ENCODE peak calls at places on chromosomes 2 and 18, in six cellular contexts. G is psoas muscle, B is BE2C, P is testis, R is GM23338, A is esophagus squamous epithelium. I is an unnamed sample.

GRCh38 chr2:11998218-11998617 is 251.8 kb downstream of the LPIN1 start:
- DNase-seq in G (no peak), B (no peak), P (no peak), R (no peak), A (no peak), I (no peak)

GRCh38 chr18:43563780-43564179 is 286.5 kb upstream of the SYT4 start:
- DNase-seq in G (no peak), B (peak; percentile 18), P (peak; percentile 29), R (peak; percentile 75), A (no peak), I (peak; percentile 39)

GRCh38 chr18:54712315-54712714 is 116.0 kb upstream of the RAB27B start:
- DNase-seq in G (no peak), B (no peak), P (no peak), R (no peak), A (no peak), I (no peak)

GRCh38 chr2:215828528-215829184 is 184.7 kb downstream of the MREG start:
- DNase-seq in G (peak; percentile 41), B (peak; percentile 66), P (peak; percentile 73), R (peak; percentile 89), A (no peak), I (peak; percentile 73)

GRCh38 chr2:188884051-188884450 is 90.1 kb upstream of the COL3A1 start:
- DNase-seq in G (no peak), B (no peak), P (no peak), R (no peak), A (no peak), I (no peak)

GRCh38 chr2:12005886-12006681 is 259.7 kb downstream of the LPIN1 start:
- DNase-seq in G (no peak), B (no peak), P (no peak), R (no peak), A (no peak), I (peak; percentile 14)

GRCh38 chr2:45993476-45993991 is 303.7 kb upstream of the EPAS1 start:
- DNase-seq in G (peak; percentile 29), B (peak; percentile 73), P (peak; percentile 86), R (peak; percentile 94), A (no peak), I (peak; percentile 75)

GRCh38 chr2:40210344-40210967 is 241.4 kb downstream of the SLC8A1 start:
- DNase-seq in G (no peak), B (no peak), P (no peak), R (no peak), A (no peak), I (no peak)

GRCh38 chr2:20052229-20052871 is 922 bp upstream of the LAPTM4A start:
- DNase-seq in G (no peak), B (no peak), P (no peak), R (peak; percentile 15), A (no peak), I (peak; percentile 18)

GRCh38 chr2:223488814-223489213 is 113.3 kb downstream of the SCG2 start:
- DNase-seq in G (no peak), B (peak; percentile 86), P (no peak), R (no peak), A (no peak), I (no peak)

GRCh38 chr2:196176142-196176738 is 4.9 kb upstream of the STK17B start:
- DNase-seq in G (no peak), B (no peak), P (no peak), R (no peak), A (peak; percentile 13), I (peak; percentile 20)

GRCh38 chr2:204362603-204363002 is 182.7 kb upstream of the PARD3B start:
- DNase-seq in G (no peak), B (no peak), P (no peak), R (no peak), A (no peak), I (no peak)

GRCh38 chr18:76803814-76804213 is 18.5 kb upstream of the ZNF236 start:
- DNase-seq in G (peak; percentile 47), B (peak; percentile 69), P (peak; percentile 82), R (peak; percentile 90), A (no peak), I (peak; percentile 60)

GRCh38 chr2:182822733-182823132 is 43.7 kb downstream of the FRZB start:
- DNase-seq in G (no peak), B (no peak), P (no peak), R (no peak), A (no peak), I (no peak)

GRCh38 chr2:174603280-174603679 is 5.7 kb upstream of the WIPF1 start:
- DNase-seq in G (no peak), B (peak; percentile 40), P (peak; percentile 57), R (peak; percentile 63), A (no peak), I (peak; percentile 33)

GRCh38 chr18:54023471-54023870 is 201.0 kb downstream of the MBD2 start:
- DNase-seq in G (no peak), B (no peak), P (no peak), R (no peak), A (no peak), I (no peak)

GRCh38 chr2:84919885-84920580 is 14.6 kb downstream of the TMSB10 start:
- DNase-seq in G (peak; percentile 37), B (no peak), P (peak; percentile 49), R (no peak), A (no peak), I (no peak)

GRCh38 chr2:191165190-191165643 is 14.4 kb upstream of the STAT4 start:
- DNase-seq in G (no peak), B (no peak), P (no peak), R (peak; percentile 78), A (no peak), I (no peak)

GRCh38 chr18:51013259-51013658 is 16.8 kb upstream of the SMAD4 start:
- DNase-seq in G (no peak), B (no peak), P (no peak), R (no peak), A (no peak), I (no peak)

GRCh38 chr2:143955416-143956075 is 564.4 kb downstream of the ZEB2 start:
- DNase-seq in G (no peak), B (no peak), P (no peak), R (no peak), A (no peak), I (no peak)

GRCh38 chr2:9594361-9595063 is 36.3 kb downstream of the YWHAQ start:
- DNase-seq in G (no peak), B (no peak), P (peak; percentile 46), R (no peak), A (no peak), I (peak; percentile 56)

GRCh38 chr2:100610381-100610831 is 47.6 kb downstream of the PDCL3 start:
- DNase-seq in G (peak; percentile 71), B (peak; percentile 63), P (peak; percentile 86), R (peak; percentile 76), A (no peak), I (peak; percentile 76)

GRCh38 chr2:129796801-129797488 is 182.5 kb upstream of the RAB6C start:
- DNase-seq in G (no peak), B (no peak), P (no peak), R (no peak), A (no peak), I (no peak)

GRCh38 chr18:31612124-31612523 is 20.4 kb downstream of the TTR start:
- DNase-seq in G (no peak), B (peak; percentile 4), P (no peak), R (no peak), A (no peak), I (no peak)

GRCh38 chr18:31609886-31610646 is 18.4 kb downstream of the TTR start:
- DNase-seq in G (no peak), B (no peak), P (no peak), R (no peak), A (no peak), I (no peak)

GRCh38 chr18:31611511-31611910 is 19.8 kb downstream of the TTR start:
- DNase-seq in G (no peak), B (no peak), P (no peak), R (no peak), A (no peak), I (no peak)

GRCh38 chr18:31614044-31614443 is 22.4 kb downstream of the TTR start:
- DNase-seq in G (no peak), B (no peak), P (no peak), R (no peak), A (no peak), I (no peak)

DNA sequence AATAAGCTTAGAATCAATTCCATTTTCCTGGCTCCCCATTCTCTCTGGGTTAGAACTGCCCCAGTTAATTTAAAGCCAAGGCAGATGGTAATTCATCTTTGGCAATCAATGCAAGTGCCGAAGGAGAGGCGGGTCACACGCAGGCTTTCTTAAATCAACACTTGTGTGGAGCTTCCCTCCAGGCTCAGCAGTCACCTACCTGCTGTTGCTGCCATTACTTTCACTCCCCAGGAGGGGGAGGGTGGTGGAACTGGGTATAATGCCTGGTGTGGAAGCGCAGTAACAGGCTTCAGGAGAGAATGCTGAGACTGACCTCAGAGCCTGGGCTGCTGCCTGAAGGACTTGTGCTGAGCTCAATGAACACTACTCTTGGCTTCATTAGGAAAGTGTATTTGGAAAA is 19.2 kb downstream of the TTR start:
- DNase-seq in G (no peak), B (peak; percentile 6), P (no peak), R (peak; percentile 87), A (no peak), I (no peak)
- TF ChIP-seq CTCF in G (peak; percentile 29), B (peak; percentile 18), P (no peak), R (peak; percentile 54), A (no peak), I (no peak)

DNA sequence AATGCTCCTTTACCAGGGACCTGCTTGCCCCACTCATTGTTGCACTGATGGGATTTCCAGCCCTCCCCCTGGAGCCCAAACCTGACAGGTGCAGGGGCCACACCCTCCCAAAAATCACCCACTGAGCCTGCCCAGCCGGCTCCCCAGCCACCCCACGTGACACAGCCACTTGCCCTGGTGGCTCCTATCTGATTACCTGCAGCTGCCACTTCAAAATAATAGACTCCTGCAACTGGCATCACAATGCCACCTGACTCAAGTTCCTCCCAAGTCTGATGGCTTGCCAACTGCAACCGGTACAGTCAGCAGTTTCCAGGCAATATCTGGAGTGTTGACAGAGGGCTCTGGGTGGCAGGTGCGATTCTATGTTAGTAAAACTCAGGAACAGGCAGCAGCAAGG is 66.2 kb downstream of the CRACDL start:
- DNase-seq in G (no peak), B (no peak), P (peak; percentile 28), R (no peak), A (no peak), I (peak; percentile 96)
- H3K4me1 ChIP-seq in G (peaks cover 6% of the 10 kb centered on the region), B (no peaks in the 10 kb centered on the region), P (peaks cover 6% of the 10 kb centered on the region), R (no peaks in the 10 kb centered on the region), A (peaks cover 77% of the 10 kb centered on the region), I (peaks cover 24% of the 10 kb centered on the region)

GRCh38 chr2:53442783-53443182 is 324.8 kb upstream of the CHAC2 start:
- DNase-seq in G (no peak), B (peak; percentile 7), P (no peak), R (peak; percentile 39), A (no peak), I (no peak)
- TF ChIP-seq CTCF in G (no peak), B (peak; percentile 13), P (no peak), R (peak; percentile 75), A (no peak), I (no peak)

DNA sequence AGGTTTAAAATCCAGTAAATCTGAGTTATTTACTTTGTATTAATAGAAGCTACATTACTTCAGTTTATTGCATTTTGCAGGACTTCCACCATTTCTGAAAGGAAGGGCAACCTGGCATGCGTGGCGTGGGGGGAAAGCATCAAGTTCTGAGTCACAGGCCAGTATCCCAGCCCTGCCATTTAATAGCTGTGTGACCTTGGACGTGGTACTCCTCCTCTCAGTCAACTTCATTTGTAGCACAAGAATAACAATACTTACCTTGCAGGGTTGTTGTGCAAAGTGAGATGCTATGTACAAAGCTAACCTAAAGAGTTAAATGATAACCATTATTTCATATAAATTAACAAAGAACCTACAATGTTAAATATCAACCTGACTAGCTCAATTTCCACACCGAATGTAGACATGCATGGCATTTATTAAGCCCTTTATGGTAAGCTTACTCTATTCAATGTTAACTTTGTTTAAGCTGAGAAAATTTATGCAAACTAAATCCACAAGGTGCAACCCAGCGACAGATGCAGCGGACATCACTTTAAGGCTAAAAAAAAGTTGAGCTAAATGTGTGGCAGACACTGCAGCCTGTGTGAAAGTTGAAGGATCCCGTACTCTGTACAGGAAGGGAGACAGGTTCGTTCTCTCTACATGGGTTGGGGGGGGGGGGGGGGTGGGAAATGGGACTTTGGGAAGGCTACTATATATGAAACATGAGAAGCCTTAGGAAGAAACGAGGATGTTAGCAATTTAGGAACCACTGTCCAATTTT is 17.2 kb upstream of the STPG4 start:
- DNase-seq in G (no peak), B (peak; percentile 37), P (no peak), R (no peak), A (no peak), I (no peak)
- H3K4me1 ChIP-seq in G (peaks cover 47% of the 10 kb centered on the region), B (peaks cover 4% of the 10 kb centered on the region), P (peaks cover 40% of the 10 kb centered on the region), R (peaks cover 39% of the 10 kb centered on the region), A (peaks cover 75% of the 10 kb centered on the region), I (peaks cover 60% of the 10 kb centered on the region)